ENCODE peak calls at places on chromosomes 4 and X, in seven cellular contexts. G is IMR-90; K is NCI-H1436; N is stimulated activated CD8-positive, alpha-beta memory T cell treated with anti-CD3 and anti-CD28 coated beads, Interleukin-7, amount 100 ng/mL, for 1 hour; D is NT2/D1; X is AG08396; M is kidney glomerular epithelial cell. C is an unnamed sample.

GRCh38 chr4:77701111-77701510 is 95.5 kb downstream of the CXCL13 start:
- DNase-seq in G (no peak), K (no peak), N (no peak), D (no peak), X (no peak), M (no peak), C (no peak)

GRCh38 chr4:61984260-61984909 is 784.3 kb downstream of the ADGRL3 start:
- DNase-seq in G (no peak), K (no peak), N (no peak), D (no peak), X (no peak), M (no peak), C (peak)

GRCh38 chrX:127207326-127207725 is 387.8 kb downstream of the PRR32 start:
- DNase-seq in G (no peak), K (no peak), N (no peak), D (peak), X (no peak), M (no peak), C (peak)

GRCh38 chrX:53284684-53285447 is 3.5 kb upstream of the IQSEC2 start:
- DNase-seq in G (peak), K (peak), N (peak), D (peak), X (peak), M (no peak), C (peak)

GRCh38 chr4:40840985-40841571 is 91.3 kb downstream of the NSUN7 start:
- DNase-seq in G (peak), K (peak), N (peak), D (peak), X (peak), M (peak), C (peak)

GRCh38 chrX:153648358-153649177 is 1.6 kb downstream of the DUSP9 start:
- DNase-seq in G (no peak), K (no peak), N (no peak), D (no peak), X (no peak), M (no peak), C (no peak)

GRCh38 chr4:168514249-168514852 is 17.5 kb downstream of the PALLD start:
- DNase-seq in G (peak), K (peak), N (no peak), D (no peak), X (no peak), M (peak), C (no peak)

GRCh38 chr4:112944006-112944405 is 105.4 kb upstream of the ANK2 start:
- DNase-seq in G (no peak), K (no peak), N (no peak), D (no peak), X (no peak), M (no peak), C (no peak)

GRCh38 chrX:153646620-153647373 is at the start of gene DUSP9:
- DNase-seq in G (no peak), K (no peak), N (no peak), D (no peak), X (peak), M (no peak), C (peak)

GRCh38 chrX:15465347-15465746 is 27.8 kb downstream of the PIR start:
- DNase-seq in G (peak), K (no peak), N (no peak), D (no peak), X (no peak), M (no peak), C (no peak)

GRCh38 chr4:42906906-42907774 is 14.6 kb downstream of the GRXCR1 start:
- DNase-seq in G (no peak), K (no peak), N (no peak), D (no peak), X (no peak), M (peak), C (no peak)

GRCh38 chr4:37440519-37440900 is 196.0 kb downstream of the NWD2 start:
- DNase-seq in G (no peak), K (no peak), N (no peak), D (no peak), X (no peak), M (no peak), C (no peak)

GRCh38 chr4:40915318-40916217 is 165.8 kb downstream of the NSUN7 start:
- DNase-seq in G (peak), K (no peak), N (no peak), D (no peak), X (no peak), M (peak), C (no peak)